ENCODE peak calls at places on chromosomes 5 and 9, in seven cellular contexts. One of them, this sample, is unnamed.

GRCh38 chr5:172699999-172700685 is 59.1 kb downstream of the NEURL1B start:
- DNase-seq in ovary: peak
- DNase-seq in dermis blood vessel endothelial cell: no peak
- DNase-seq in activated T-helper 1 cell treated with anti-CD3 and anti-CD28 coated beads, Interleukin-12 subunit alpha, Interleukin-12 subunit beta, Interleukin-2, Interleukin-4 antibody, amounts not matched to agents 30 ng/mL and 10 ng/mL and 1 ng/mL, durations not matched to agents 14 hours and 24 hours and 36 hours: no peak
- DNase-seq in EL: no peak
- DNase-seq in amniotic epithelial cell: no peak
- DNase-seq in tibial artery: no peak
- DNase-seq in this sample: no peak

GRCh38 chr5:40033411-40033810 is 608.6 kb upstream of the DAB2 start:
- DNase-seq in ovary: no peak
- DNase-seq in dermis blood vessel endothelial cell: no peak
- DNase-seq in activated T-helper 1 cell treated with anti-CD3 and anti-CD28 coated beads, Interleukin-12 subunit alpha, Interleukin-12 subunit beta, Interleukin-2, Interleukin-4 antibody, amounts not matched to agents 30 ng/mL and 10 ng/mL and 1 ng/mL, durations not matched to agents 14 hours and 24 hours and 36 hours: peak
- DNase-seq in EL: no peak
- DNase-seq in amniotic epithelial cell: no peak
- DNase-seq in tibial artery: no peak
- DNase-seq in this sample: peak

GRCh38 chr9:121599186-121599871 is 52.1 kb upstream of the DAB2IP start:
- DNase-seq in ovary: peak
- DNase-seq in dermis blood vessel endothelial cell: peak
- DNase-seq in activated T-helper 1 cell treated with anti-CD3 and anti-CD28 coated beads, Interleukin-12 subunit alpha, Interleukin-12 subunit beta, Interleukin-2, Interleukin-4 antibody, amounts not matched to agents 30 ng/mL and 10 ng/mL and 1 ng/mL, durations not matched to agents 14 hours and 24 hours and 36 hours: no peak
- DNase-seq in EL: peak
- DNase-seq in amniotic epithelial cell: no peak
- DNase-seq in tibial artery: peak
- DNase-seq in this sample: no peak

GRCh38 chr5:79107020-79107796 is 4.4 kb upstream of the BHMT start:
- DNase-seq in ovary: no peak
- DNase-seq in dermis blood vessel endothelial cell: no peak
- DNase-seq in activated T-helper 1 cell treated with anti-CD3 and anti-CD28 coated beads, Interleukin-12 subunit alpha, Interleukin-12 subunit beta, Interleukin-2, Interleukin-4 antibody, amounts not matched to agents 30 ng/mL and 10 ng/mL and 1 ng/mL, durations not matched to agents 14 hours and 24 hours and 36 hours: no peak
- DNase-seq in EL: peak
- DNase-seq in amniotic epithelial cell: peak
- DNase-seq in tibial artery: no peak
- DNase-seq in this sample: no peak

GRCh38 chr9:105119166-105119565 is 125.3 kb upstream of the SLC44A1 start:
- DNase-seq in ovary: no peak
- DNase-seq in dermis blood vessel endothelial cell: no peak
- DNase-seq in activated T-helper 1 cell treated with anti-CD3 and anti-CD28 coated beads, Interleukin-12 subunit alpha, Interleukin-12 subunit beta, Interleukin-2, Interleukin-4 antibody, amounts not matched to agents 30 ng/mL and 10 ng/mL and 1 ng/mL, durations not matched to agents 14 hours and 24 hours and 36 hours: no peak
- DNase-seq in EL: no peak
- DNase-seq in amniotic epithelial cell: peak
- DNase-seq in tibial artery: no peak
- DNase-seq in this sample: no peak

GRCh38 chr5:122849746-122850145 is 4.3 kb downstream of the SNX24 start:
- DNase-seq in ovary: no peak
- DNase-seq in dermis blood vessel endothelial cell: no peak
- DNase-seq in activated T-helper 1 cell treated with anti-CD3 and anti-CD28 coated beads, Interleukin-12 subunit alpha, Interleukin-12 subunit beta, Interleukin-2, Interleukin-4 antibody, amounts not matched to agents 30 ng/mL and 10 ng/mL and 1 ng/mL, durations not matched to agents 14 hours and 24 hours and 36 hours: no peak
- DNase-seq in EL: peak
- DNase-seq in amniotic epithelial cell: peak
- DNase-seq in tibial artery: no peak
- DNase-seq in this sample: no peak

GRCh38 chr9:104997536-104997935 is 69.6 kb upstream of the ABCA1 start:
- DNase-seq in ovary: no peak
- DNase-seq in dermis blood vessel endothelial cell: no peak
- DNase-seq in activated T-helper 1 cell treated with anti-CD3 and anti-CD28 coated beads, Interleukin-12 subunit alpha, Interleukin-12 subunit beta, Interleukin-2, Interleukin-4 antibody, amounts not matched to agents 30 ng/mL and 10 ng/mL and 1 ng/mL, durations not matched to agents 14 hours and 24 hours and 36 hours: no peak
- DNase-seq in EL: no peak
- DNase-seq in amniotic epithelial cell: no peak
- DNase-seq in tibial artery: no peak
- DNase-seq in this sample: no peak

GRCh38 chr5:178392386-178392785 is 159.8 kb upstream of the PHYKPL start:
- DNase-seq in ovary: no peak
- DNase-seq in dermis blood vessel endothelial cell: no peak
- DNase-seq in activated T-helper 1 cell treated with anti-CD3 and anti-CD28 coated beads, Interleukin-12 subunit alpha, Interleukin-12 subunit beta, Interleukin-2, Interleukin-4 antibody, amounts not matched to agents 30 ng/mL and 10 ng/mL and 1 ng/mL, durations not matched to agents 14 hours and 24 hours and 36 hours: no peak
- DNase-seq in EL: no peak
- DNase-seq in amniotic epithelial cell: no peak
- DNase-seq in tibial artery: no peak
- DNase-seq in this sample: no peak

GRCh38 chr5:138082033-138082432 is 1.8 kb upstream of the WNT8A start:
- DNase-seq in ovary: no peak
- DNase-seq in dermis blood vessel endothelial cell: no peak
- DNase-seq in activated T-helper 1 cell treated with anti-CD3 and anti-CD28 coated beads, Interleukin-12 subunit alpha, Interleukin-12 subunit beta, Interleukin-2, Interleukin-4 antibody, amounts not matched to agents 30 ng/mL and 10 ng/mL and 1 ng/mL, durations not matched to agents 14 hours and 24 hours and 36 hours: no peak
- DNase-seq in EL: no peak
- DNase-seq in amniotic epithelial cell: no peak
- DNase-seq in tibial artery: no peak
- DNase-seq in this sample: no peak

GRCh38 chr5:52392321-52392720 is 395.4 kb upstream of the ITGA1 start:
- DNase-seq in ovary: no peak
- DNase-seq in dermis blood vessel endothelial cell: no peak
- DNase-seq in activated T-helper 1 cell treated with anti-CD3 and anti-CD28 coated beads, Interleukin-12 subunit alpha, Interleukin-12 subunit beta, Interleukin-2, Interleukin-4 antibody, amounts not matched to agents 30 ng/mL and 10 ng/mL and 1 ng/mL, durations not matched to agents 14 hours and 24 hours and 36 hours: no peak
- DNase-seq in EL: no peak
- DNase-seq in amniotic epithelial cell: no peak
- DNase-seq in tibial artery: no peak
- DNase-seq in this sample: no peak

GRCh38 chr9:134367796-134368490 is 41.7 kb downstream of the RXRA start:
- DNase-seq in ovary: no peak
- DNase-seq in dermis blood vessel endothelial cell: no peak
- DNase-seq in activated T-helper 1 cell treated with anti-CD3 and anti-CD28 coated beads, Interleukin-12 subunit alpha, Interleukin-12 subunit beta, Interleukin-2, Interleukin-4 antibody, amounts not matched to agents 30 ng/mL and 10 ng/mL and 1 ng/mL, durations not matched to agents 14 hours and 24 hours and 36 hours: no peak
- DNase-seq in EL: no peak
- DNase-seq in amniotic epithelial cell: peak
- DNase-seq in tibial artery: no peak
- DNase-seq in this sample: no peak

GRCh38 chr5:88883566-88884434 is 816 bp upstream of the MEF2C start:
- DNase-seq in ovary: peak
- DNase-seq in dermis blood vessel endothelial cell: peak
- DNase-seq in activated T-helper 1 cell treated with anti-CD3 and anti-CD28 coated beads, Interleukin-12 subunit alpha, Interleukin-12 subunit beta, Interleukin-2, Interleukin-4 antibody, amounts not matched to agents 30 ng/mL and 10 ng/mL and 1 ng/mL, durations not matched to agents 14 hours and 24 hours and 36 hours: peak
- DNase-seq in EL: peak
- DNase-seq in amniotic epithelial cell: peak
- DNase-seq in tibial artery: peak
- DNase-seq in this sample: no peak

GRCh38 chr5:117982691-117983090 is 1005.7 kb downstream of the DTWD2 start:
- DNase-seq in ovary: no peak
- DNase-seq in dermis blood vessel endothelial cell: no peak
- DNase-seq in activated T-helper 1 cell treated with anti-CD3 and anti-CD28 coated beads, Interleukin-12 subunit alpha, Interleukin-12 subunit beta, Interleukin-2, Interleukin-4 antibody, amounts not matched to agents 30 ng/mL and 10 ng/mL and 1 ng/mL, durations not matched to agents 14 hours and 24 hours and 36 hours: no peak
- DNase-seq in EL: no peak
- DNase-seq in amniotic epithelial cell: no peak
- DNase-seq in tibial artery: no peak
- DNase-seq in this sample: no peak

GRCh38 chr5:87755378-87755777 is 342.6 kb upstream of the CCNH start:
- DNase-seq in ovary: no peak
- DNase-seq in dermis blood vessel endothelial cell: no peak
- DNase-seq in activated T-helper 1 cell treated with anti-CD3 and anti-CD28 coated beads, Interleukin-12 subunit alpha, Interleukin-12 subunit beta, Interleukin-2, Interleukin-4 antibody, amounts not matched to agents 30 ng/mL and 10 ng/mL and 1 ng/mL, durations not matched to agents 14 hours and 24 hours and 36 hours: no peak
- DNase-seq in EL: no peak
- DNase-seq in amniotic epithelial cell: no peak
- DNase-seq in tibial artery: no peak
- DNase-seq in this sample: no peak

GRCh38 chr5:37086466-37087178 is 162.6 kb downstream of the CPLANE1 start:
- DNase-seq in ovary: no peak
- DNase-seq in dermis blood vessel endothelial cell: no peak
- DNase-seq in activated T-helper 1 cell treated with anti-CD3 and anti-CD28 coated beads, Interleukin-12 subunit alpha, Interleukin-12 subunit beta, Interleukin-2, Interleukin-4 antibody, amounts not matched to agents 30 ng/mL and 10 ng/mL and 1 ng/mL, durations not matched to agents 14 hours and 24 hours and 36 hours: no peak
- DNase-seq in EL: peak
- DNase-seq in amniotic epithelial cell: peak
- DNase-seq in tibial artery: no peak
- DNase-seq in this sample: no peak

This sample was measured in activated T-cell treated with anti-CD3 and anti-CD28 coated beads, Interleukin-2, amount 50 U/mL, for 4 hours.